ENCODE peak calls at places on chromosomes 12 and 14, in six cellular contexts. K is adrenal gland; Q is activated naive CD4-positive, alpha-beta T cell treated with anti-CD3 and anti-CD28 coated beads, Interleukin-2, amount 10 ng/mL, durations not matched to agents 7 days and 5 days; S is RPMI7951; V is stimulated activated CD4-positive, alpha-beta T cell treated with anti-CD3 and anti-CD28 coated beads, Interleukin-15, amount 100 ng/mL, for 1 hour; R is lower leg skin. M is an unnamed sample.

GRCh38 chr14:34362625-34363251 is 99.3 kb downstream of the SPTSSA start:
- DNase-seq in R (no peak), S (no peak), Q (no peak), K (no peak), V (no peak), M (no peak)

GRCh38 chr14:98900721-98901272 is 371.2 kb downstream of the BCL11B start:
- DNase-seq in R (peak; percentile 80), S (no peak), V (no peak), K (no peak), Q (no peak), M (no peak)

GRCh38 chr14:64755661-64756265 is 51.5 kb downstream of the PLEKHG3 start:
- DNase-seq in R (no peak), Q (peak; percentile 58), S (peak; percentile 56), V (peak; percentile 16), K (no peak), M (no peak)

GRCh38 chr12:122503147-122503751 is 2.5 kb upstream of the ZCCHC8 start:
- DNase-seq in S (no peak), R (no peak), V (no peak), Q (no peak), K (no peak), M (no peak)

GRCh38 chr12:122964439-122965257 is 1.6 kb downstream of the ABCB9 start:
- DNase-seq in K (no peak), R (no peak), V (no peak), Q (no peak), S (no peak), M (no peak)

GRCh38 chr12:132806857-132807256 is 21.8 kb downstream of the GOLGA3 start:
- DNase-seq in S (no peak), K (no peak), R (no peak), Q (peak; percentile 26), V (no peak), M (no peak)

GRCh38 chr12:62653740-62654139 is 187.1 kb downstream of the MON2 start:
- DNase-seq in S (no peak), V (no peak), Q (no peak), K (no peak), R (no peak), M (no peak)

GRCh38 chr12:123233505-123234299 is 466 bp downstream of the MTRFR start:
- DNase-seq in S (peak; percentile 5), K (no peak), V (no peak), R (peak; percentile 79), Q (peak; percentile 26), M (peak; percentile 60)

GRCh38 chr14:105039458-105040205 is 18.7 kb upstream of the CDCA4 start:
- DNase-seq in K (no peak), Q (no peak), R (no peak), V (no peak), S (no peak), M (no peak)

GRCh38 chr12:47156167-47156736 is 76.5 kb upstream of the AMIGO2 start:
- DNase-seq in Q (no peak), S (peak; percentile 24), K (peak; percentile 77), R (no peak), V (no peak), M (no peak)

GRCh38 chr12:124024263-124024678 is 51.3 kb downstream of the ZNF664 start:
- DNase-seq in S (peak; percentile 93), R (no peak), V (no peak), K (no peak), Q (no peak), M (no peak)

GRCh38 chr14:85479306-85479705 is 50.6 kb upstream of the FLRT2 start:
- DNase-seq in Q (no peak), S (no peak), V (no peak), R (no peak), K (no peak), M (no peak)

GRCh38 chr12:109925185-109925835 is 25.2 kb downstream of the TCHP start:
- DNase-seq in S (no peak), K (no peak), R (no peak), V (no peak), Q (no peak), M (no peak)

GRCh38 chr12:9334026-9334692 is 126.0 kb upstream of the PZP start:
- DNase-seq in S (peak; percentile 62), V (no peak), R (no peak), Q (no peak), K (no peak), M (no peak)

GRCh38 chr12:115037830-115038229 is 353.9 kb upstream of the TBX3 start:
- DNase-seq in V (no peak), R (no peak), Q (no peak), S (peak; percentile 20), K (no peak), M (no peak)

GRCh38 chr12:25924535-25925001 is 33.9 kb upstream of the RASSF8 start:
- DNase-seq in Q (no peak), S (peak; percentile 76), K (no peak), R (no peak), V (no peak), M (no peak)

GRCh38 chr14:100677152-100677924 is 49.4 kb upstream of the DLK1 start:
- DNase-seq in V (no peak), K (peak; percentile 72), R (no peak), S (peak; percentile 49), Q (no peak), M (no peak)

GRCh38 chr12:29698756-29699155 is 85.0 kb downstream of the TMTC1 start:
- DNase-seq in S (no peak), R (no peak), K (no peak), V (no peak), Q (no peak), M (no peak)

GRCh38 chr14:55701638-55702037 is 121.6 kb downstream of the KTN1 start:
- DNase-seq in Q (no peak), S (peak; percentile 53), K (no peak), V (no peak), R (no peak), M (no peak)

GRCh38 chr14:59125156-59125555 is 63.3 kb upstream of the DAAM1 start:
- DNase-seq in K (no peak), V (no peak), Q (no peak), S (no peak), R (no peak), M (no peak)

GRCh38 chr12:111444706-111445310 is 39.1 kb downstream of the SH2B3 start:
- DNase-seq in K (peak; percentile 67), S (peak; percentile 70), R (peak; percentile 92), V (peak; percentile 68), Q (peak; percentile 93), M (peak; percentile 90)

GRCh38 chr12:11795910-11796459 is 146.5 kb downstream of the ETV6 start:
- DNase-seq in R (no peak), V (no peak), S (peak; percentile 78), Q (no peak), K (no peak), M (no peak)

GRCh38 chr14:105311838-105312237 is 2.7 kb upstream of the PACS2 start:
- DNase-seq in Q (no peak), R (no peak), S (no peak), V (no peak), K (no peak), M (no peak)

GRCh38 chr14:40629144-40629543 is 977.5 kb upstream of the LRFN5 start:
- DNase-seq in R (peak; percentile 29), K (no peak), V (no peak), S (peak; percentile 5), Q (no peak), M (no peak)

GRCh38 chr14:37034410-37035285 is 137.8 kb downstream of the SLC25A21 start:
- DNase-seq in V (no peak), Q (no peak), R (no peak), S (peak; percentile 50), K (no peak), M (no peak)

GRCh38 chr14:32426596-32427408 is 97.7 kb downstream of the AKAP6 start:
- DNase-seq in S (peak; percentile 10), Q (no peak), V (no peak), K (no peak), R (no peak), M (no peak)

GRCh38 chr12:62671321-62671720 is 204.7 kb downstream of the MON2 start:
- DNase-seq in Q (no peak), R (no peak), K (no peak), S (no peak), V (no peak), M (no peak)

GRCh38 chr14:64463873-64464272 is 1.4 kb upstream of the AKAP5 start:
- DNase-seq in Q (no peak), K (no peak), V (no peak), S (no peak), R (no peak), M (no peak)

GRCh38 chr12:122917508-122918227 is 21.7 kb upstream of the VPS37B start:
- DNase-seq in R (no peak), S (peak; percentile 98), K (peak; percentile 87), Q (no peak), V (no peak), M (no peak)

GRCh38 chr12:76506149-76506548 is 53.4 kb downstream of the OSBPL8 start:
- DNase-seq in S (no peak), R (no peak), Q (no peak), V (no peak), K (no peak), M (no peak)

GRCh38 chr12:127629066-127629820 is 637.7 kb upstream of the TMEM132C start:
- DNase-seq in R (no peak), K (no peak), V (no peak), S (peak; percentile 61), Q (no peak), M (no peak)

GRCh38 chr12:92208613-92209121 is 63.0 kb upstream of the BTG1 start:
- DNase-seq in Q (no peak), R (no peak), V (no peak), S (peak; percentile 2), K (no peak), M (peak; percentile 6)

GRCh38 chr12:106226884-106227640 is 20.8 kb downstream of the CKAP4 start:
- DNase-seq in K (no peak), Q (peak; percentile 26), R (peak; percentile 87), V (no peak), S (peak; percentile 61), M (no peak)

GRCh38 chr12:44874981-44875416 is 1.1 kb downstream of the NELL2 start:
- DNase-seq in S (no peak), V (no peak), K (no peak), Q (peak; percentile 50), R (peak; percentile 65), M (no peak)

GRCh38 chr14:60003991-60004390 is 84.0 kb downstream of the LRRC9 start:
- DNase-seq in R (no peak), Q (no peak), V (no peak), S (no peak), K (no peak), M (no peak)

GRCh38 chr12:11706509-11707331 is 57.2 kb downstream of the ETV6 start:
- DNase-seq in S (no peak), R (no peak), V (no peak), K (no peak), Q (no peak), M (no peak)

GRCh38 chr12:122813310-122813713 is 21.9 kb upstream of the HIP1R start:
- DNase-seq in R (no peak), V (no peak), S (no peak), Q (no peak), K (no peak), M (no peak)

M was measured in stimulated activated effector memory CD8-positive, alpha-beta T cell treated with anti-CD3 and anti-CD28 coated beads, Interleukin-12 subunit alpha, Interleukin-12 subunit beta, amount 100 ng/mL, for 72 hours.